ENCODE peak calls at places on chromosomes 2 and 18, in nine cellular contexts. E, B, R, G, X, A, O, Y and I are unnamed samples.

GRCh38 chr2:188787002-188787660 is 187.0 kb upstream of the COL3A1 start:
- DNase-seq in R (no peak), G (no peak), Y (no peak), B (no peak), E (peak; percentile 92), X (no peak), A (no peak), O (no peak), I (no peak)

GRCh38 chr2:158024288-158024898 is 77.3 kb upstream of the UPP2 start:
- DNase-seq in A (peak; percentile 58), R (peak; percentile 32), G (peak; percentile 35), O (no peak), Y (peak; percentile 66), B (peak; percentile 23), X (peak; percentile 40), E (no peak), I (no peak)

GRCh38 chr2:66121946-66122345 is 313.0 kb upstream of the MEIS1 start:
- DNase-seq in G (no peak), Y (no peak), O (no peak), E (no peak), B (no peak), R (no peak), X (no peak), A (no peak), I (no peak)

GRCh38 chr18:65907281-65907680 is 156.5 kb downstream of the CDH7 start:
- DNase-seq in A (no peak), G (no peak), B (no peak), R (no peak), E (no peak), Y (no peak), X (no peak), O (no peak), I (no peak)

GRCh38 chr2:109258905-109259540 is 130.0 kb downstream of the SH3RF3 start:
- DNase-seq in O (no peak), A (no peak), R (no peak), B (no peak), E (no peak), Y (peak; percentile 43), X (no peak), G (no peak), I (no peak)

GRCh38 chr2:128562471-128563347 is 244.0 kb upstream of the HS6ST1 start:
- DNase-seq in O (no peak), A (no peak), Y (no peak), G (no peak), R (no peak), B (no peak), X (no peak), E (no peak), I (no peak)

GRCh38 chr2:28327963-28328922 is 64.4 kb upstream of the FOSL2 start:
- DNase-seq in E (no peak), R (no peak), G (no peak), O (no peak), Y (no peak), A (no peak), B (no peak), X (no peak), I (no peak)

GRCh38 chr2:62304429-62305417 is 108.8 kb downstream of the B3GNT2 start:
- DNase-seq in X (peak; percentile 25), A (peak; percentile 53), O (peak; percentile 53), Y (peak; percentile 92), E (no peak), B (no peak), R (no peak), G (no peak), I (peak; percentile 90)

GRCh38 chr2:233367606-233368005 is 13.3 kb downstream of the DGKD start:
- DNase-seq in E (no peak), B (no peak), O (no peak), X (no peak), R (no peak), A (no peak), G (no peak), Y (no peak), I (no peak)

GRCh38 chr2:58042486-58042970 is 4.1 kb upstream of the VRK2 start:
- DNase-seq in O (no peak), X (peak; percentile 49), G (no peak), Y (no peak), B (peak; percentile 13), R (peak; percentile 81), A (no peak), E (no peak), I (no peak)

GRCh38 chr2:182907081-182907830 is 40.8 kb upstream of the FRZB start:
- DNase-seq in Y (no peak), X (no peak), R (no peak), G (no peak), A (no peak), O (no peak), E (no peak), B (no peak), I (no peak)

GRCh38 chr2:200588076-200588678 is 2.4 kb downstream of the AOX1 start:
- DNase-seq in G (no peak), R (no peak), B (no peak), Y (no peak), E (no peak), A (no peak), X (no peak), O (no peak), I (no peak)

GRCh38 chr18:50977037-50977760 is 9.4 kb downstream of the ELAC1 start:
- DNase-seq in R (no peak), G (no peak), Y (no peak), A (no peak), B (no peak), X (no peak), E (no peak), O (no peak), I (no peak)

GRCh38 chr2:43018179-43019024 is 208.0 kb downstream of the ZFP36L2 start:
- DNase-seq in G (no peak), B (no peak), E (no peak), A (no peak), R (no peak), X (no peak), Y (no peak), O (no peak), I (peak; percentile 35)

GRCh38 chr18:45617284-45617683 is 2.0 kb downstream of the SLC14A2 start:
- DNase-seq in B (no peak), G (no peak), A (no peak), O (no peak), R (peak; percentile 7), E (peak; percentile 70), X (no peak), Y (peak; percentile 63), I (no peak)

GRCh38 chr18:50853863-50854271 is 25.1 kb upstream of the ME2 start:
- DNase-seq in X (no peak), Y (peak; percentile 77), B (no peak), G (no peak), O (no peak), E (no peak), A (no peak), R (no peak), I (peak; percentile 16)

GRCh38 chr2:200087451-200087850 is 132.1 kb downstream of the MAIP1 start:
- DNase-seq in A (no peak), O (no peak), G (no peak), E (no peak), Y (no peak), X (no peak), B (no peak), R (no peak), I (no peak)

GRCh38 chr18:49630246-49630699 is 68.4 kb downstream of the LIPG start:
- DNase-seq in G (no peak), E (no peak), B (no peak), O (no peak), Y (peak; percentile 29), A (no peak), X (no peak), R (no peak), I (no peak)

GRCh38 chr2:218021536-218022071 is 18.8 kb upstream of the TNS1 start:
- DNase-seq in G (no peak), Y (peak; percentile 36), E (no peak), B (no peak), X (no peak), R (no peak), O (no peak), A (no peak), I (no peak)

GRCh38 chr18:54806526-54806925 is 21.8 kb upstream of the RAB27B start:
- DNase-seq in X (no peak), R (no peak), O (no peak), Y (no peak), E (no peak), G (no peak), B (no peak), A (no peak), I (no peak)

GRCh38 chr2:36951574-36951973 is 14.8 kb downstream of the STRN start:
- DNase-seq in G (no peak), O (no peak), A (no peak), E (no peak), B (no peak), Y (no peak), X (no peak), R (peak; percentile 46), I (no peak)

GRCh38 chr18:70693196-70693595 is 404.4 kb downstream of the SOCS6 start:
- DNase-seq in R (no peak), G (no peak), O (no peak), A (no peak), E (no peak), X (no peak), Y (no peak), B (no peak), I (no peak)

GRCh38 chr18:49723648-49724180 is 89.6 kb downstream of the ACAA2 start:
- DNase-seq in A (peak; percentile 24), O (no peak), B (no peak), R (peak; percentile 74), Y (peak; percentile 88), G (no peak), X (no peak), E (no peak), I (no peak)

GRCh38 chr2:168120310-168120709 is 127.1 kb downstream of the STK39 start:
- DNase-seq in X (no peak), Y (no peak), O (no peak), G (no peak), A (no peak), E (no peak), B (no peak), R (no peak), I (no peak)

GRCh38 chr2:60725466-60725865 is 30.6 kb upstream of the PAPOLG start:
- DNase-seq in Y (no peak), A (no peak), O (no peak), B (no peak), R (no peak), G (no peak), X (no peak), E (no peak), I (no peak)

GRCh38 chr2:149733936-149734685 is 146.5 kb upstream of the MMADHC start:
- DNase-seq in X (no peak), O (no peak), A (no peak), R (peak; percentile 75), B (no peak), E (no peak), G (no peak), Y (no peak), I (no peak)

GRCh38 chr2:65130440-65131175 is 702 bp upstream of the RAB1A start:
- DNase-seq in Y (no peak), O (no peak), X (peak; percentile 29), R (peak; percentile 76), B (no peak), G (no peak), E (no peak), A (no peak), I (no peak)

GRCh38 chr2:37599688-37600525 is 71.5 kb downstream of the CDC42EP3 start:
- DNase-seq in X (no peak), R (no peak), O (no peak), E (no peak), B (peak; percentile 39), A (peak; percentile 84), Y (no peak), G (no peak), I (no peak)

GRCh38 chr2:7878786-7879515 is 802.9 kb upstream of the ID2 start:
- DNase-seq in A (no peak), X (no peak), O (no peak), B (no peak), R (no peak), G (no peak), Y (peak; percentile 74), E (no peak), I (no peak)

GRCh38 chr18:7808054-7808453 is 240.9 kb downstream of the PTPRM start:
- DNase-seq in X (no peak), E (no peak), R (no peak), A (no peak), B (no peak), Y (no peak), O (no peak), G (no peak), I (no peak)

GRCh38 chr2:73238976-73239375 is 4.9 kb downstream of the CCT7 start:
- DNase-seq in E (no peak), O (no peak), G (no peak), A (no peak), R (no peak), Y (no peak), B (no peak), X (no peak), I (no peak)